ENCODE peak calls at places on chromosomes 1 and 21, in nine cellular contexts. E is tibial nerve; H is HT1080; G is BJ; L is activated CD4-positive, alpha-beta T cell treated with anti-CD3 and anti-CD28 coated beads, Interleukin-2, amount 50 U/mL, for 48 hours; C is neural progenitor cell; Q is GDM1; X is brain microvascular endothelial cell; T is stimulated activated CD8-positive, alpha-beta memory T cell treated with anti-CD3 and anti-CD28 coated beads, Interleukin-7, amount 100 ng/mL, for 1 hour. Z is an unnamed sample.

GRCh38 chr1:85372683-85373446 is 92.1 kb downstream of the DDAH1 start:
- DNase-seq in E (no peak), H (no peak), G (no peak), L (no peak), C (no peak), Q (no peak), X (peak), T (no peak), Z (no peak)

GRCh38 chr1:189141056-189141455 is 1336.6 kb downstream of the BRINP3 start:
- DNase-seq in E (no peak), H (no peak), G (no peak), L (no peak), C (no peak), Q (no peak), X (no peak), T (no peak), Z (no peak)

GRCh38 chr1:218754477-218754876 is 409.3 kb downstream of the TGFB2 start:
- DNase-seq in E (no peak), H (no peak), G (no peak), L (no peak), C (no peak), Q (no peak), X (no peak), T (no peak), Z (no peak)

GRCh38 chr1:109914587-109915240 is 4.1 kb downstream of the CSF1 start:
- DNase-seq in E (no peak), H (no peak), G (peak), L (no peak), C (no peak), Q (no peak), X (no peak), T (no peak), Z (no peak)

GRCh38 chr1:180921386-180921785 is 8.7 kb downstream of the KIAA1614 start:
- DNase-seq in E (no peak), H (no peak), G (no peak), L (no peak), C (no peak), Q (no peak), X (no peak), T (no peak), Z (no peak)

GRCh38 chr1:24609949-24610517 is 33.1 kb upstream of the SRRM1 start:
- DNase-seq in E (no peak), H (no peak), G (no peak), L (no peak), C (no peak), Q (no peak), X (no peak), T (no peak), Z (no peak)

GRCh38 chr1:33473900-33474299 is 1.5 kb downstream of the ZSCAN20 start:
- DNase-seq in E (no peak), H (peak), G (no peak), L (no peak), C (no peak), Q (no peak), X (no peak), T (no peak), Z (no peak)

GRCh38 chr1:32111040-32111628 is 3.3 kb downstream of the KPNA6 start:
- DNase-seq in E (no peak), H (no peak), G (no peak), L (no peak), C (no peak), Q (no peak), X (no peak), T (no peak), Z (no peak)

GRCh38 chr21:32137266-32137665 is 141.6 kb downstream of the MIS18A start:
- DNase-seq in E (no peak), H (no peak), G (no peak), L (no peak), C (no peak), Q (no peak), X (no peak), T (no peak), Z (no peak)